ENCODE peak calls at places on chromosome 21, in five cellular contexts. T, L, J, V and P are unnamed samples.
A peak's percentile ranks its signal among the peaks of the same experiment; 100 is the strongest.

GRCh38 chr21:37233551-37234146 is 33.5 kb downstream of the VPS26C start:
- DNase-seq in J (no peak), V (no peak), T (no peak), L (peak; percentile 85), P (no peak)

GRCh38 chr21:14084068-14084501 is 126.7 kb downstream of the LIPI start:
- DNase-seq in V (no peak), J (no peak), L (no peak), T (no peak), P (no peak)

GRCh38 chr21:35882791-35883240 is 177.5 kb downstream of the SETD4 start:
- DNase-seq in L (no peak), J (peak; percentile 15), V (no peak), T (no peak), P (no peak)

GRCh38 chr21:18725653-18726052 is 322.1 kb upstream of the TMPRSS15 start:
- DNase-seq in L (no peak), J (no peak), V (peak; percentile 16), T (no peak), P (peak; percentile 47)

GRCh38 chr21:32448803-32449594 is 36.5 kb downstream of the EVA1C start:
- DNase-seq in T (no peak), V (no peak), L (no peak), J (no peak), P (no peak)

GRCh38 chr21:41186763-41187536 is 19.0 kb downstream of the BACE2 start:
- DNase-seq in V (no peak), L (peak; percentile 75), T (no peak), J (no peak), P (no peak)

GRCh38 chr21:16239659-16240265 is 510.0 kb downstream of the USP25 start:
- DNase-seq in J (no peak), V (no peak), L (no peak), T (no peak), P (peak; percentile 44)

GRCh38 chr21:26273686-26274313 is 103.2 kb upstream of the APP start:
- DNase-seq in V (no peak), L (no peak), T (no peak), J (no peak), P (no peak)

GRCh38 chr21:32994305-32994704 is 31.4 kb upstream of the OLIG2 start:
- DNase-seq in V (peak; percentile 21), L (peak; percentile 4), J (no peak), T (no peak), P (peak; percentile 65)

GRCh38 chr21:34915364-34915834 is 133.7 kb downstream of the RUNX1 start:
- DNase-seq in T (no peak), V (no peak), J (no peak), L (no peak), P (peak; percentile 57)

GRCh38 chr21:42845296-42845965 is 33.9 kb downstream of the WDR4 start:
- DNase-seq in T (peak; percentile 35), J (no peak), V (no peak), L (no peak), P (no peak)

GRCh38 chr21:43021756-43022600 is 47.6 kb downstream of the PKNOX1 start:
- DNase-seq in V (no peak), T (no peak), J (no peak), L (no peak), P (no peak)

GRCh38 chr21:42570841-42571387 is 57.3 kb downstream of the SLC37A1 start:
- DNase-seq in J (no peak), T (peak; percentile 19), V (no peak), L (no peak), P (peak; percentile 19)